ENCODE peak calls at places on chromosomes 4 and X, in five cellular contexts. E is A549, N is heart right ventricle, K is breast epithelium, R is fibroblast of lung. I is an unnamed sample.
A peak's percentile ranks its signal among the peaks of the same experiment; 100 is the strongest.

GRCh38 chr4:95470622-95471021 is 78.2 kb downstream of the UNC5C start:
- DNase-seq in N (no peak), K (no peak), R (no peak), E (no peak), I (no peak)

GRCh38 chr4:109729155-109729562 is 711 bp downstream of the PLA2G12A start:
- DNase-seq in E (peak; percentile 2), K (no peak), N (no peak), R (peak; percentile 34), I (no peak)

GRCh38 chr4:39446842-39447573 is 11.7 kb downstream of the RPL9 start:
- DNase-seq in N (peak; percentile 32), K (peak; percentile 75), R (peak; percentile 60), E (no peak), I (peak; percentile 64)

GRCh38 chrX:138485224-138485623 is 226.3 kb downstream of the FGF13 start:
- DNase-seq in R (no peak), K (no peak), E (no peak), N (no peak), I (no peak)

GRCh38 chr4:57655342-57655741 is 545.2 kb upstream of the IGFBP7 start:
- DNase-seq in N (no peak), R (no peak), K (no peak), E (no peak), I (no peak)

GRCh38 chr4:173917255-173917960 is 366.1 kb downstream of the FBXO8 start:
- DNase-seq in N (no peak), K (no peak), E (no peak), R (peak; percentile 90), I (no peak)

GRCh38 chrX:68822641-68823410 is 6.0 kb upstream of the EFNB1 start:
- DNase-seq in E (peak; percentile 50), N (no peak), R (peak; percentile 59), K (no peak), I (no peak)

GRCh38 chr4:138499627-138500026 is 257.5 kb upstream of the SLC7A11 start:
- DNase-seq in R (no peak), K (no peak), N (no peak), E (no peak), I (no peak)

GRCh38 chrX:123993326-123993725 is 31.8 kb downstream of the STAG2 start:
- DNase-seq in E (no peak), R (peak; percentile 32), N (no peak), K (no peak), I (no peak)

GRCh38 chrX:117996408-117996807 is 120.2 kb downstream of the KLHL13 start:
- DNase-seq in E (no peak), N (no peak), K (no peak), R (no peak), I (no peak)

GRCh38 chrX:20968996-20969395 is 405.2 kb upstream of the CNKSR2 start:
- DNase-seq in E (peak; percentile 11), R (no peak), N (no peak), K (no peak), I (no peak)
- TF ChIP-seq CTCF in E (no peak), R (no peak), N (no peak), K (no peak), I (no peak)

GRCh38 chrX:36334508-36335015 is 415.0 kb downstream of the CFAP47 start:
- DNase-seq in N (no peak), R (no peak), K (no peak), E (no peak), I (no peak)
- H3K27ac ChIP-seq in N (no peak overlapping the region), R (no peak overlapping the region), K (no peak overlapping the region), E (no peak overlapping the region), I (no peak overlapping the region)

DNA sequence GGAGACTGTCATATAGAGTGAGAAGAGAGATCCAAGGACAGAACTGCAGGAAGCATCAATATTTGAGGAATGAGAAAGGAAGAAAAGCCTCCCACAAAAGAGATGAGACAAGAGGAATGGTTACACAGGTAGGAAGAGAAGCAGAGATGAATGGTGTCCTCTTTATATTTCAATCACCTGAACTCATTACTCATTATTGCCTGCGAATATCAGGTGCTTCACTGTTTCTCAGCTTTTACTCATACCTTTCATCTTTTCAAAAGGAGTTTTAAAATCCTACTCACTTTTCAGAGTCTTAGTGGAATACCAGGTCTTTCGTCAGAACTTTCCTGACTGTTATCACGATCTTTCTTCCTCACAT is 14.9 kb upstream of the SEC24D start:
- DNase-seq in N (no peak), K (no peak), R (no peak), E (no peak), I (no peak)
- H3K4me3 ChIP-seq in N (peak overlapping the region; percentile 52), K (peak overlapping the region; percentile 35), R (peak overlapping the region; percentile 30), E (no peak overlapping the region), I (peak overlapping the region; percentile 25)

DNA sequence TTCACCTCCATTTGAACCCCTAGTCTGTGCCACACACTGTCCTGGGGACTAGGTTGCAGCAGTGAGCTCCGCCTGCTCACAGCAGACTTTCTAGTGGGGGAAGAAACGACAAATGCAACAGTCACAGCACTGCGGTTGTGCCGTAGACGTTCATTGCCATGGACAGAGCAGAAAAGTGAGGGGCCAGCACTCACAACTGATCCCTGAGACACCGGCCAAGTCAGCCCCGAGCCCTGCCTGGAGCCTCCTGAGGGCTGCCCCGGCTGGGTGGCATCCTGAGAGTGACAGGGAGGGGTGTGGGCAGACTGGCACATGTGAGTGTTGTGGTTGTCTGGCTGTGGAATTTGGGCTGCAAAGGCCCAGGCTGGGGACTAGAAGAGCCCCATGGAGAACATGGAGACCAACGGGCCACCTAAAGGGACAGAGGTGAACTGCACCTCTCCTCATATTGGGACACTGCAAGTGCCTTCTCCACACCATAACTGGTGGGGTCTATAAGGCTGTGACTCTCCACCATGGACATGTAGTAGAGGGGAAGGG is 4.6 kb downstream of the DUSP9 start:
- DNase-seq in R (no peak), K (no peak), E (peak; percentile 35), N (no peak), I (no peak)
- TF ChIP-seq CTCF in R (peak; percentile 36), K (no peak), E (no peak), N (no peak), I (no peak)

DNA sequence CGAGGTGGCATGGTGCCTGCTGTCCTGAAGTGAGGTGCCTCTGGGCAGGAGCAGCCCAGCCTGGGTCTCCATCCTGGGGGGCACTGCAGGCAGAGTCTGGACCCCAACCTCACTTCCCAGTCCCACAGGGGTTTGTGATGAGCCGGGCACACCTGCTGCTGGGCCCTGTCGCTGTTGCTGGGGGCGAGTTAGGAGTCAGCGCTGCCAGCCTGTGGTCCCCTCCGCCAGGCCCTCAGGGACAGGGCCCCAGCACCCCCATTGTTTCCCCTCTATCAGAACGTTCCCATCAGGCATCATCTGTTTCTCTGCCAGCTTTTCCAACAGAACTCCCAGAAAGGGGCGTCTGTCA is 23.4 kb downstream of the WFS1 start:
- DNase-seq in R (no peak), N (no peak), E (no peak), K (no peak), I (no peak)
- H3K27ac ChIP-seq in R (no peak overlapping the region), N (no peak overlapping the region), E (no peak overlapping the region), K (no peak overlapping the region), I (no peak overlapping the region)

GRCh38 chrX:25005382-25006185 is 10.2 kb downstream of the ARX start:
- DNase-seq in N (no peak), R (no peak), E (no peak), K (no peak), I (no peak)
- H3K4me3 ChIP-seq in N (peak overlapping the region; percentile 12), R (no peak overlapping the region), E (no peak overlapping the region), K (no peak overlapping the region), I (no peak overlapping the region)

GRCh38 chr4:10619220-10619619 is 65.3 kb downstream of the CLNK start:
- DNase-seq in N (no peak), R (peak; percentile 57), E (no peak), K (no peak), I (no peak)
- TF ChIP-seq CTCF in N (no peak), R (no peak), E (no peak), K (no peak), I (peak; percentile 17)

DNA sequence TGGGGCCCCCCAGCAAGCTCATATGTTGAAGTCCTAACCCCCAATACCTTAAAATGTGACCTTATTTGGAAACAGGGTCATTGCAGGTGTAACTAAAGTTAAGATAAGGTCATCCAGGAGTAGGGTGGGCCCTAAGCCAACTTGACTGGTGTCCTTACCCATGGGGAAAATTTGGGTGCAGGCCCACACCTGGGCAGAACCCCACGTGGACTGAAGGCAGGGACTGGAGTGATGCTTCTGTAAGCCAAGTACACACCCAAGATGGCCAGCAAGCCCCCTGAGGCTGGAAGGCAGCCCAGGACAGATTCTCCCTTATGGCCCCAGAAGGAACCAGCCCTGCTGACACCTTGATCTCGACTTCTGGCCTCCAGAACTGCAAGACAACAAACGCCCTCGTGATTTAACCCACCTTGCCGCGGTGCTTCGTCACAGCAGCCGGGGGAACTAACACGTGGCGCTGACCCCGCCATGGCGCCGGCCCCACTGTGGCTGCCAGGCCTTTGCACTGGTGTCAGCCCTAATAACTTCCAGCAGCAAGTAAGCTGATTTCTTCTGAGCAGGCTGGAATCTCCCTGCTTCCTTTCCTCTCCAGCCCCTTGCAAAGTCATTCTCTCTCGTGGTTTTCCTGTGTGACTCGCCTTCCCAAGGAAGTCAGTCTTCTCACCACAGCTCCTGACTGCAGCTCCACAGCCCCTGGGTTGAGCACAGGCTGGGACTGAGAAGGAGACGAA is 23.2 kb upstream of the MXD4 start:
- DNase-seq in E (no peak), N (no peak), K (no peak), R (peak; percentile 31), I (no peak)
- H3K27ac ChIP-seq in E (no peak overlapping the region), N (no peak overlapping the region), K (no peak overlapping the region), R (peak overlapping the region; percentile 44), I (no peak overlapping the region)

GRCh38 chrX:115896362-115896761 is 274.2 kb upstream of the AGTR2 start:
- DNase-seq in R (no peak), K (no peak), N (no peak), E (no peak), I (no peak)

GRCh38 chrX:115892056-115892708 is 278.4 kb upstream of the AGTR2 start:
- DNase-seq in N (no peak), E (no peak), R (no peak), K (no peak), I (no peak)

GRCh38 chrX:115895678-115896329 is 274.7 kb upstream of the AGTR2 start:
- DNase-seq in R (no peak), K (no peak), E (no peak), N (no peak), I (no peak)

GRCh38 chrX:115892787-115893671 is 277.5 kb upstream of the AGTR2 start:
- DNase-seq in N (no peak), E (no peak), K (peak; percentile 54), R (peak; percentile 4), I (no peak)

GRCh38 chrX:115894087-115894486 is 276.5 kb upstream of the AGTR2 start:
- DNase-seq in K (no peak), R (no peak), N (no peak), E (peak; percentile 18), I (no peak)
- H3K4me3 ChIP-seq in K (no peak overlapping the region), R (no peak overlapping the region), N (no peak overlapping the region), E (no peak overlapping the region), I (no peak overlapping the region)

I was measured in RWPE2.